ENCODE peak calls at places on chromosomes 16 and 17, in ten cellular contexts. T is NCI-H1105; Z is AML-193; P is mucosa of descending colon; Y is left colon; N is activated CD8-positive, alpha-beta T cell treated with anti-CD3 and anti-CD28 coated beads for 36 hours; Q is NCI-H1092; U is naive B cell; F is left cardiac atrium; G is CD4-positive, alpha-beta T cell. E is an unnamed sample.

GRCh38 chr16:57087003-57087402 is 5.4 kb upstream of the CPNE2 start:
- DNase-seq in Z (no peak), F (no peak), U (no peak), Q (no peak), N (no peak), G (no peak), P (no peak), T (no peak), Y (no peak), E (no peak)

GRCh38 chr17:39863918-39864746 is at the start of gene IKZF3:
- DNase-seq in Z (no peak), F (peak), Y (peak), U (peak), Q (peak), G (peak), N (peak), P (peak), T (no peak), E (peak)

GRCh38 chr16:2675714-2676113 is 6.6 kb upstream of the KCTD5 start:
- DNase-seq in F (no peak), U (no peak), Q (no peak), Y (no peak), N (no peak), Z (no peak), P (no peak), G (no peak), T (no peak), E (no peak)

GRCh38 chr16:72963921-72964320 is 84.0 kb downstream of the ZFHX3 start:
- DNase-seq in T (no peak), P (no peak), U (no peak), N (no peak), Y (no peak), Z (no peak), Q (no peak), G (no peak), F (no peak), E (peak)

GRCh38 chr16:22968931-22969330 is 155.0 kb downstream of the HS3ST2 start:
- DNase-seq in T (no peak), Q (no peak), Z (no peak), P (no peak), G (no peak), F (no peak), U (no peak), N (no peak), Y (no peak), E (no peak)

GRCh38 chr17:7497228-7497627 is 13.1 kb downstream of the POLR2A start:
- DNase-seq in G (no peak), F (peak), U (no peak), Z (no peak), P (no peak), N (no peak), Q (no peak), Y (no peak), T (no peak), E (no peak)

GRCh38 chr16:79286646-79287423 is 313.7 kb downstream of the MAF start:
- DNase-seq in T (peak), F (peak), Z (no peak), U (peak), Q (peak), N (peak), P (peak), G (no peak), Y (peak), E (peak)

GRCh38 chr17:49993423-49994037 is 1.5 kb downstream of the DLX3 start:
- DNase-seq in T (no peak), G (no peak), P (peak), Q (no peak), F (no peak), Y (no peak), U (no peak), Z (no peak), N (peak), E (peak)

GRCh38 chr17:61399131-61400057 is at the start of gene TBX2:
- DNase-seq in G (no peak), U (no peak), Q (no peak), F (peak), N (no peak), Y (no peak), Z (no peak), T (peak), P (peak), E (peak)

E was measured in left kidney.